ENCODE peak calls at places on chromosomes 5 and 9, in seven cellular contexts. J is H1, O is GM12878, H is Panc1, P is HCT116, V is HepG2, U is K562. C is an unnamed sample.

GRCh38 chr5:150309898-150310269 is 7.2 kb upstream of the ARSI start:
- DNase-seq in J (no peak), O (no peak), H (no peak), P (no peak), V (no peak), U (no peak), C (no peak)

GRCh38 chr5:17436766-17437221 is 61.2 kb upstream of the TAF11L2 start:
- DNase-seq in J (no peak), O (no peak), H (no peak), P (no peak), V (no peak), U (no peak), C (no peak)

GRCh38 chr5:102670224-102670836 is 84.8 kb upstream of the PAM start:
- DNase-seq in J (peak; percentile 75), O (no peak), H (no peak), P (peak; percentile 47), V (peak; percentile 22), U (peak; percentile 70), C (peak; percentile 76)

GRCh38 chr9:35385042-35385441 is 104.9 kb upstream of the RUSC2 start:
- DNase-seq in J (no peak), O (no peak), H (no peak), P (no peak), V (no peak), U (no peak), C (no peak)

GRCh38 chr5:123610665-123611406 is 98.9 kb downstream of the CSNK1G3 start:
- DNase-seq in J (no peak), O (peak; percentile 17), H (peak; percentile 55), P (peak; percentile 54), V (peak; percentile 54), U (peak; percentile 42), C (peak; percentile 23)

GRCh38 chr5:132257131-132258101 is at the start of gene PDLIM4:
- DNase-seq in J (peak; percentile 84), O (no peak), H (no peak), P (no peak), V (no peak), U (peak; percentile 84), C (peak; percentile 96)

GRCh38 chr5:120538644-120539043 is 74.5 kb downstream of the PRR16 start:
- DNase-seq in J (no peak), O (no peak), H (no peak), P (no peak), V (no peak), U (no peak), C (no peak)

GRCh38 chr5:22649076-22649475 is 204.1 kb downstream of the CDH12 start:
- DNase-seq in J (no peak), O (no peak), H (no peak), P (no peak), V (no peak), U (no peak), C (no peak)

GRCh38 chr5:122805481-122805880 is 30.6 kb downstream of the SNX2 start:
- DNase-seq in J (no peak), O (no peak), H (no peak), P (no peak), V (no peak), U (no peak), C (no peak)

GRCh38 chr9:33211695-33212393 is 28.1 kb upstream of the SPINK4 start:
- DNase-seq in J (no peak), O (no peak), H (no peak), P (peak; percentile 48), V (no peak), U (no peak), C (no peak)

DNA sequence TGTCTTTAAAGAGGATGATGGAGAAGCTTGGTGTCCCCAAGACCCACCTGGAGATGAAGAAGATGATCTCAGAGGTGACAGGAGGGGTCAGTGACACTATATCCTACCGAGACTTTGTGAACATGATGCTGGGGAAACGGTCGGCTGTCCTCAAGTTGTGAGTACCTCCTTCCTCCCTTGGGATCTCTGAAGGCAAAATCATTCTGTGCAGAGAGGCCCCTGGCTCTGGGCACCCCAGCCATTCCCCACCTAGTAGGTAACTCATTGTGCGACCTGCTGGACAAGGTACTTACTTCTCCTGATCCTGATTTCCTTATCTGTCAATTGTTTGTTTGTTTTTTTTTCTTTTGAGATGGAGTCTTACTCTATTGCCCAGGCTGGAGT is 7.6 kb upstream of the NUP214 start:
- DNase-seq in J (no peak), O (no peak), H (no peak), P (no peak), V (no peak), U (no peak), C (no peak)
- TF ChIP-seq SIN3A in J (no peak), O (no peak), H (no peak), P (no peak), V (no peak), U (no peak), C (no peak)

GRCh38 chr9:112119225-112120045 is 55.7 kb downstream of the SUSD1 start:
- DNase-seq in J (peak; percentile 22), O (no peak), H (no peak), P (peak; percentile 85), V (peak; percentile 99), U (no peak), C (no peak)
- TF ChIP-seq SIN3A in J (no peak), O (no peak), H (no peak), P (peak; percentile 89), V (no peak), U (no peak), C (no peak)

GRCh38 chr5:10452768-10453331 is 11.2 kb downstream of the ROPN1L start:
- DNase-seq in J (no peak), O (peak; percentile 62), H (peak; percentile 82), P (peak; percentile 70), V (peak; percentile 55), U (peak; percentile 72), C (peak; percentile 78)
- TF ChIP-seq SIN3A in J (no peak), O (no peak), H (no peak), P (no peak), V (no peak), U (no peak), C (no peak)

DNA sequence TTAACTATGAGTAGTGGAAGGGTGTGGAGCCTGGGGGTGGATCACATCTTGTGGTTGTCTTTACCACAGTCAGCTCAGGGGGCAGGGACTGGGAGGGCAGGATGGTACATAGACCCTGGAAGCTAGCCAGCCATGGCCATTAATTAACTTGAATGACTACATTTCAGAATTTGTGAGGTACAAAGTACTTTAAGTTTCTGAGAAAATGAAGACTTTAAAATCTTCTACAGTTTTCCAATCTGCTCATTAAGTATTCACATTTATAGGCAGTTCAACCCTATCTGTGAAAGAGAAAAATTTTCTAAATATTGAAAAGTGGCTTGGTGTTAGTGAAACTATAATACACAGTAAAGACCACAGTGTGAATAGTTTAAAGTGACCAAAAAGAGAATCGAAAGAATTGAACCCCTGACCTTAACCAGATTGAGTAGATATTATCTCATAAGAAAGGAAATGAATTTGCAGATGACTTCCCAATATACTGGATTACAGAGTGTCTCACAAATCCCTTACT is 234.2 kb upstream of the MEF2C start:
- DNase-seq in J (no peak), O (peak; percentile 55), H (no peak), P (no peak), V (no peak), U (no peak), C (no peak)
- TF ChIP-seq SIN3A in J (no peak), O (no peak), H (no peak), P (no peak), V (no peak), U (no peak), C (no peak)

DNA sequence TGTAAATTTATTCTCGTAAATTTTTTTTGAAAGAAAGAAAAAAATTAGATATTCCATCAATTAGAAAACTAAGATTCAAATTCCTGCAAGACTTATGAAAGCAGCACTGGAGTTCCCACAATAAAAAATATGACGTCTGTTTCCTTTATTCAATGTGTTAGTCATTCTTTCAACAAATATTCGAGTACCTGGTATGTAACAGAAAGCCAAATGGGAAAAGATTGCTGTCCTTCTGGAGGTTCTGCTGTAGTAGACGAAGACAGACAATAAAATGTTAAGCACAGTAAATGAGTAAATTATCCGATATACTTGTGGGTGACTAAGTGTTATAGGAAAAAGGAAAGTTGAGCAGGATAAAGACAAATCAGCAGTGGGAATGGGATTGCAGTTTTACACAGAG is 92.2 kb downstream of the ADAMTSL1 start:
- DNase-seq in J (no peak), O (no peak), H (peak; percentile 2), P (no peak), V (no peak), U (no peak), C (no peak)
- TF ChIP-seq SIN3A in J (no peak), O (no peak), H (no peak), P (no peak), V (no peak), U (no peak), C (no peak)

GRCh38 chr9:23543420-23543819 is 282.6 kb downstream of the ELAVL2 start:
- DNase-seq in J (no peak), O (no peak), H (no peak), P (no peak), V (no peak), U (no peak), C (no peak)

GRCh38 chr9:23541976-23542375 is 284.1 kb downstream of the ELAVL2 start:
- DNase-seq in J (no peak), O (no peak), H (no peak), P (no peak), V (no peak), U (no peak), C (no peak)

GRCh38 chr9:23542927-23543326 is 283.1 kb downstream of the ELAVL2 start:
- DNase-seq in J (no peak), O (no peak), H (no peak), P (no peak), V (no peak), U (no peak), C (no peak)

GRCh38 chr9:23539311-23539710 is 286.7 kb downstream of the ELAVL2 start:
- DNase-seq in J (no peak), O (no peak), H (no peak), P (no peak), V (no peak), U (no peak), C (no peak)

GRCh38 chr9:23542438-23542837 is 283.6 kb downstream of the ELAVL2 start:
- DNase-seq in J (no peak), O (no peak), H (no peak), P (no peak), V (no peak), U (no peak), C (no peak)
- TF ChIP-seq SIN3A in J (no peak), O (no peak), H (no peak), P (no peak), V (no peak), U (no peak), C (no peak)

GRCh38 chr9:72788966-72789365 is 163.9 kb downstream of the ALDH1A1 start:
- DNase-seq in J (no peak), O (no peak), H (no peak), P (no peak), V (no peak), U (no peak), C (no peak)
- TF ChIP-seq SIN3A in J (no peak), O (no peak), H (no peak), P (no peak), V (no peak), U (no peak), C (no peak)